ENCODE peak calls at places on chromosomes 12 and 14, in seven cellular contexts. One of them, this sample, is unnamed.
A peak's percentile ranks its signal among the peaks of the same experiment; 100 is the strongest.

GRCh38 chr12:24948816-24949722 is at the start of gene BCAT1:
- DNase-seq in cardiac muscle cell: peak; percentile 67
- DNase-seq in transverse colon: peak; percentile 56
- DNase-seq in mammary epithelial cell: peak; percentile 32
- DNase-seq in testis: peak; percentile 89
- DNase-seq in choroid plexus epithelial cell: peak; percentile 90
- DNase-seq in mesothelial cell of epicardium: peak; percentile 76
- DNase-seq in this sample: no peak

GRCh38 chr14:22994762-22995275 is 12.5 kb upstream of the AJUBA start:
- DNase-seq in cardiac muscle cell: peak; percentile 49
- DNase-seq in transverse colon: no peak
- DNase-seq in mammary epithelial cell: peak; percentile 63
- DNase-seq in testis: peak; percentile 66
- DNase-seq in choroid plexus epithelial cell: peak; percentile 86
- DNase-seq in mesothelial cell of epicardium: no peak
- DNase-seq in this sample: no peak

GRCh38 chr12:127620956-127621355 is 646.0 kb upstream of the TMEM132C start:
- DNase-seq in cardiac muscle cell: no peak
- DNase-seq in transverse colon: no peak
- DNase-seq in mammary epithelial cell: no peak
- DNase-seq in testis: no peak
- DNase-seq in choroid plexus epithelial cell: no peak
- DNase-seq in mesothelial cell of epicardium: no peak
- DNase-seq in this sample: no peak

GRCh38 chr12:76890407-76891143 is 11.8 kb upstream of the CSRP2 start:
- DNase-seq in cardiac muscle cell: no peak
- DNase-seq in transverse colon: no peak
- DNase-seq in mammary epithelial cell: peak; percentile 72
- DNase-seq in testis: no peak
- DNase-seq in choroid plexus epithelial cell: no peak
- DNase-seq in mesothelial cell of epicardium: no peak
- DNase-seq in this sample: peak; percentile 71

GRCh38 chr12:132481771-132482745 is 7.9 kb upstream of the FBRSL1 start:
- DNase-seq in cardiac muscle cell: no peak
- DNase-seq in transverse colon: no peak
- DNase-seq in mammary epithelial cell: no peak
- DNase-seq in testis: no peak
- DNase-seq in choroid plexus epithelial cell: no peak
- DNase-seq in mesothelial cell of epicardium: no peak
- DNase-seq in this sample: no peak

GRCh38 chr14:69716483-69717187 is 50.3 kb upstream of the SRSF5 start:
- DNase-seq in cardiac muscle cell: no peak
- DNase-seq in transverse colon: peak; percentile 28
- DNase-seq in mammary epithelial cell: peak; percentile 97
- DNase-seq in testis: no peak
- DNase-seq in choroid plexus epithelial cell: peak; percentile 99
- DNase-seq in mesothelial cell of epicardium: no peak
- DNase-seq in this sample: peak; percentile 77

GRCh38 chr14:55245657-55246268 is 25.5 kb upstream of the FBXO34 start:
- DNase-seq in cardiac muscle cell: peak; percentile 38
- DNase-seq in transverse colon: peak; percentile 14
- DNase-seq in mammary epithelial cell: peak; percentile 21
- DNase-seq in testis: peak; percentile 71
- DNase-seq in choroid plexus epithelial cell: peak; percentile 70
- DNase-seq in mesothelial cell of epicardium: no peak
- DNase-seq in this sample: no peak

GRCh38 chr14:34212574-34212973 is 249.5 kb downstream of the SPTSSA start:
- DNase-seq in cardiac muscle cell: no peak
- DNase-seq in transverse colon: no peak
- DNase-seq in mammary epithelial cell: peak; percentile 77
- DNase-seq in testis: no peak
- DNase-seq in choroid plexus epithelial cell: no peak
- DNase-seq in mesothelial cell of epicardium: no peak
- DNase-seq in this sample: no peak

GRCh38 chr12:111692575-111693210 is 6.8 kb downstream of the ACAD10 start:
- DNase-seq in cardiac muscle cell: no peak
- DNase-seq in transverse colon: no peak
- DNase-seq in mammary epithelial cell: no peak
- DNase-seq in testis: no peak
- DNase-seq in choroid plexus epithelial cell: peak; percentile 48
- DNase-seq in mesothelial cell of epicardium: no peak
- DNase-seq in this sample: no peak

GRCh38 chr14:106874365-106874764 is 1348.0 kb downstream of the TMEM121 start:
- DNase-seq in cardiac muscle cell: no peak
- DNase-seq in transverse colon: no peak
- DNase-seq in mammary epithelial cell: no peak
- DNase-seq in testis: no peak
- DNase-seq in choroid plexus epithelial cell: no peak
- DNase-seq in mesothelial cell of epicardium: no peak
- DNase-seq in this sample: no peak

GRCh38 chr14:106877527-106877926 is 1351.1 kb downstream of the TMEM121 start:
- DNase-seq in cardiac muscle cell: no peak
- DNase-seq in transverse colon: no peak
- DNase-seq in mammary epithelial cell: no peak
- DNase-seq in testis: peak; percentile 58
- DNase-seq in choroid plexus epithelial cell: no peak
- DNase-seq in mesothelial cell of epicardium: no peak
- DNase-seq in this sample: no peak

GRCh38 chr14:106876711-106877110 is 1350.3 kb downstream of the TMEM121 start:
- DNase-seq in cardiac muscle cell: no peak
- DNase-seq in transverse colon: no peak
- DNase-seq in mammary epithelial cell: no peak
- DNase-seq in testis: no peak
- DNase-seq in choroid plexus epithelial cell: no peak
- DNase-seq in mesothelial cell of epicardium: no peak
- DNase-seq in this sample: no peak

GRCh38 chr14:106872619-106873446 is 1346.5 kb downstream of the TMEM121 start:
- DNase-seq in cardiac muscle cell: no peak
- DNase-seq in transverse colon: peak; percentile 94
- DNase-seq in mammary epithelial cell: peak; percentile 83
- DNase-seq in testis: peak; percentile 85
- DNase-seq in choroid plexus epithelial cell: no peak
- DNase-seq in mesothelial cell of epicardium: no peak
- DNase-seq in this sample: peak; percentile 74

DNA sequence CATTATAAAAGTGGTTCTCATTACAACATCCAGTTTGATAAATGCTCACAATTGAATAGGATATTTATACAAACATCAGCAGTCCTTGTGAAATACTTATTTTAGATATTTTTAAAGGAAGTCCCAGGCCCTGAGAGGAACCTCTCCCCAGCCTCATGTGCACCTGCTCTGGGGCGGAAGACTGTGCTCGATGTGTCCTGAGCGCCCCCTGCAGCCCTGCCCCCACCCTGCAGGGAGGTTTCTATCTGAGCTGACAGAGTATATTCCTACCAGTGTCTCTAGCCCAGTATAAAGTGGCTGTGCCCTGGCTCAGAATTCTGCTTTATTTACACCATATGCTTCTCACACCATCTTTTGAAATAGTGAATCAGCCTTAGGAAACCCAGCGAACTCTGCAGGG is 1349.1 kb downstream of the TMEM121 start:
- DNase-seq in cardiac muscle cell: no peak
- DNase-seq in transverse colon: peak; percentile 51
- DNase-seq in mammary epithelial cell: no peak
- DNase-seq in testis: peak; percentile 78
- DNase-seq in choroid plexus epithelial cell: no peak
- DNase-seq in mesothelial cell of epicardium: no peak
- DNase-seq in this sample: no peak
- TF ChIP-seq CTCF in cardiac muscle cell: no peak
- TF ChIP-seq CTCF in transverse colon: peak; percentile 28
- TF ChIP-seq CTCF in mammary epithelial cell: peak; percentile 38
- TF ChIP-seq CTCF in testis: peak; percentile 28
- TF ChIP-seq CTCF in choroid plexus epithelial cell: peak; percentile 3
- TF ChIP-seq CTCF in mesothelial cell of epicardium: no peak
- TF ChIP-seq CTCF in this sample: no peak

GRCh38 chr12:102950107-102950949 is 7.1 kb upstream of the ASCL1 start:
- DNase-seq in cardiac muscle cell: peak; percentile 55
- DNase-seq in transverse colon: no peak
- DNase-seq in mammary epithelial cell: no peak
- DNase-seq in testis: peak; percentile 78
- DNase-seq in choroid plexus epithelial cell: no peak
- DNase-seq in mesothelial cell of epicardium: no peak
- DNase-seq in this sample: no peak
- TF ChIP-seq CTCF in cardiac muscle cell: no peak
- TF ChIP-seq CTCF in transverse colon: no peak
- TF ChIP-seq CTCF in mammary epithelial cell: peak; percentile 28
- TF ChIP-seq CTCF in testis: peak; percentile 38
- TF ChIP-seq CTCF in choroid plexus epithelial cell: no peak
- TF ChIP-seq CTCF in mesothelial cell of epicardium: peak; percentile 26
- TF ChIP-seq CTCF in this sample: no peak

DNA sequence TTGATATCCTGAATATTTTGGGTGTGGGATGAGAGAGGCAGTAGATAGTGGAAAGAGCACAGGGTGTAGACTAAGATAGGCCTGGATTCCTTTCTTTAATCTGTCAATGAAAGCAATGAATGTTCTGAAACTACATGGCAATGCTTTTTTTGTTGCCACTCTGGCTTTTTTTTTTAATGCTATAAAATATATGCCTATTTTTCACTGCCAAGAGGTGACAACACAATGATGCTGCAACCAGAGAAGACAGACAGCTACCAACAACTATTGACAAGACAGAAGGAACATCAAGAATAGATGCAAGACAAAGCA is 9.4 kb downstream of the ANG start:
- DNase-seq in cardiac muscle cell: no peak
- DNase-seq in transverse colon: no peak
- DNase-seq in mammary epithelial cell: no peak
- DNase-seq in testis: no peak
- DNase-seq in choroid plexus epithelial cell: no peak
- DNase-seq in mesothelial cell of epicardium: no peak
- DNase-seq in this sample: no peak
- TF ChIP-seq CTCF in cardiac muscle cell: no peak
- TF ChIP-seq CTCF in transverse colon: no peak
- TF ChIP-seq CTCF in mammary epithelial cell: no peak
- TF ChIP-seq CTCF in testis: peak; percentile 10
- TF ChIP-seq CTCF in choroid plexus epithelial cell: no peak
- TF ChIP-seq CTCF in mesothelial cell of epicardium: no peak
- TF ChIP-seq CTCF in this sample: peak; percentile 36

DNA sequence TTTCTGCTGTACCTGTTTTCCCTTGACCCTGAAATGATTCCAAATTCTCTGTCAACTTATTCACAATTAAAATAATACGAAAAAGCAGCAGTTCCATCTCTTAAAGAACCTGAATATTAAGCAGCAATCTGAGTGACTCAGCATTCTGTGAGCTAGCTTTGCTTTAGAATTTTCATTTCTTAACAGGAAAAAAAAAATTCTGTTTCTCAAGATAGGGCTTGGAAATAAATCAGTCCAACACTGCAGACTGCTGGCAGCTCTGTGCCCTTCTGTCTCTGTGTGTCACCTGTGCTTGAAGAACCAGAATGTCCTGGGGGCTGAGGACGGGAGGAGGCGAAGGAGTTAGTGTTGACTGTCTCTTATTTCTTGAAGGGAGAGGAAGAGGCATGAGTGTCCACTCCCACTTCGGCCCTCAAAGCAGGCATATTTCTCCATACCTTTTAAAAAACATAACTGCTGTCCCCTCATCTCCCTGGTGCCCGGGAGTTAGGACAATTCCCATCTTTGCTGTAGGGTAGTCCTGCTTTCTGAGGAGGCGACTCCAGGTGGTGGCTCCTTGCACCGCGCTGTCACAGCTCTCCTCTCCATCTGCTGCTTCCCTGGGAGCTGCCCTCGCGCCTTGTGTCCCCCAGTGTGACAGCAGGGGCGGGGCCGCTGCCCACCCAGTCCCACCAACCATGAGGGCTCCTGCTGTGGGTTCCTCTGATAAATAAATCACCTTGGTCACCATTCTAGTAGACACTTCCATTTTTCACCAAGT is 203.1 kb downstream of the CALM1 start:
- DNase-seq in cardiac muscle cell: no peak
- DNase-seq in transverse colon: no peak
- DNase-seq in mammary epithelial cell: peak; percentile 6
- DNase-seq in testis: peak; percentile 57
- DNase-seq in choroid plexus epithelial cell: peak; percentile 57
- DNase-seq in mesothelial cell of epicardium: no peak
- DNase-seq in this sample: no peak
- TF ChIP-seq CTCF in cardiac muscle cell: peak; percentile 19
- TF ChIP-seq CTCF in transverse colon: no peak
- TF ChIP-seq CTCF in mammary epithelial cell: peak; percentile 49
- TF ChIP-seq CTCF in testis: no peak
- TF ChIP-seq CTCF in choroid plexus epithelial cell: peak; percentile 47
- TF ChIP-seq CTCF in mesothelial cell of epicardium: no peak
- TF ChIP-seq CTCF in this sample: no peak

GRCh38 chr14:103189481-103190470 is 66.5 kb downstream of the TNFAIP2 start:
- DNase-seq in cardiac muscle cell: no peak
- DNase-seq in transverse colon: no peak
- DNase-seq in mammary epithelial cell: no peak
- DNase-seq in testis: peak; percentile 27
- DNase-seq in choroid plexus epithelial cell: no peak
- DNase-seq in mesothelial cell of epicardium: no peak
- DNase-seq in this sample: no peak

GRCh38 chr14:103190731-103191130 is 67.5 kb downstream of the TNFAIP2 start:
- DNase-seq in cardiac muscle cell: no peak
- DNase-seq in transverse colon: no peak
- DNase-seq in mammary epithelial cell: no peak
- DNase-seq in testis: no peak
- DNase-seq in choroid plexus epithelial cell: no peak
- DNase-seq in mesothelial cell of epicardium: no peak
- DNase-seq in this sample: no peak

GRCh38 chr14:103186894-103187586 is 63.8 kb downstream of the TNFAIP2 start:
- DNase-seq in cardiac muscle cell: no peak
- DNase-seq in transverse colon: peak; percentile 68
- DNase-seq in mammary epithelial cell: no peak
- DNase-seq in testis: no peak
- DNase-seq in choroid plexus epithelial cell: no peak
- DNase-seq in mesothelial cell of epicardium: no peak
- DNase-seq in this sample: no peak

GRCh38 chr14:103187911-103188310 is 64.7 kb downstream of the TNFAIP2 start:
- DNase-seq in cardiac muscle cell: no peak
- DNase-seq in transverse colon: no peak
- DNase-seq in mammary epithelial cell: no peak
- DNase-seq in testis: no peak
- DNase-seq in choroid plexus epithelial cell: no peak
- DNase-seq in mesothelial cell of epicardium: no peak
- DNase-seq in this sample: no peak

GRCh38 chr14:103188691-103189480 is 65.6 kb downstream of the TNFAIP2 start:
- DNase-seq in cardiac muscle cell: peak; percentile 47
- DNase-seq in transverse colon: peak; percentile 37
- DNase-seq in mammary epithelial cell: no peak
- DNase-seq in testis: peak; percentile 52
- DNase-seq in choroid plexus epithelial cell: no peak
- DNase-seq in mesothelial cell of epicardium: peak; percentile 65
- DNase-seq in this sample: no peak
- TF ChIP-seq CTCF in cardiac muscle cell: peak; percentile 32
- TF ChIP-seq CTCF in transverse colon: peak; percentile 23
- TF ChIP-seq CTCF in mammary epithelial cell: peak; percentile 15
- TF ChIP-seq CTCF in testis: peak; percentile 53
- TF ChIP-seq CTCF in choroid plexus epithelial cell: no peak
- TF ChIP-seq CTCF in mesothelial cell of epicardium: no peak
- TF ChIP-seq CTCF in this sample: peak; percentile 35

This sample was measured in RWPE1.